ENCODE peak calls at places on chromosomes 16 and 17, in six cellular contexts. X is stimulated activated naive B cell treated with anti-CD40 and anti-IgM and Interleukin-4, amounts not matched to agents 10 μg/mL and 1 μg/mL and 100 μg/mL, for 72 hours; K is NCI-H1105 treated with DMSO at 0.1 percent for 48 hours; J is GM12865; T is foreskin fibroblast; H is activated T-cell treated with anti-CD3 and anti-CD28 coated beads, Interleukin-2, amount 50 U/mL, for 48 hours. C is an unnamed sample.

GRCh38 chr17:77390870-77391269 is 250.1 kb downstream of the SEC14L1 start:
- DNase-seq in X (no peak), K (no peak), J (no peak), T (no peak), H (no peak), C (no peak)

GRCh38 chr17:81888105-81888987 is 3.0 kb downstream of the ALYREF start:
- DNase-seq in X (no peak), K (no peak), J (no peak), T (no peak), H (no peak), C (no peak)

GRCh38 chr17:13485327-13485726 is 116.4 kb downstream of the HS3ST3A1 start:
- DNase-seq in X (no peak), K (no peak), J (no peak), T (no peak), H (no peak), C (no peak)

GRCh38 chr17:35084987-35085386 is 21.5 kb upstream of the RFFL start:
- DNase-seq in X (no peak), K (no peak), J (no peak), T (peak), H (no peak), C (no peak)

GRCh38 chr16:716250-716607 is 1.3 kb downstream of the METRN start:
- DNase-seq in X (no peak), K (no peak), J (no peak), T (peak), H (no peak), C (no peak)

GRCh38 chr16:29789775-29790182 is 772 bp upstream of the KIF22 start:
- DNase-seq in X (no peak), K (no peak), J (peak), T (no peak), H (no peak), C (no peak)

GRCh38 chr16:84955427-84955826 is 55.9 kb downstream of the ZDHHC7 start:
- DNase-seq in X (no peak), K (no peak), J (no peak), T (no peak), H (no peak), C (no peak)

GRCh38 chr16:88466175-88466862 is 13.2 kb downstream of the ZFPM1 start:
- DNase-seq in X (no peak), K (no peak), J (peak), T (no peak), H (no peak), C (no peak)

GRCh38 chr16:80725566-80726162 is 78.7 kb downstream of the CDYL2 start:
- DNase-seq in X (no peak), K (no peak), J (no peak), T (no peak), H (no peak), C (no peak)

GRCh38 chr16:23824909-23825308 is 10.9 kb upstream of the PRKCB start:
- DNase-seq in X (no peak), K (no peak), J (no peak), T (no peak), H (no peak), C (no peak)

GRCh38 chr17:77163001-77163400 is 22.2 kb downstream of the SEC14L1 start:
- DNase-seq in X (no peak), K (no peak), J (no peak), T (no peak), H (no peak), C (no peak)

GRCh38 chr17:17749025-17749772 is 67.9 kb downstream of the RAI1 start:
- DNase-seq in X (peak), K (no peak), J (peak), T (no peak), H (no peak), C (no peak)

GRCh38 chr17:59492091-59492451 is 73.3 kb upstream of the DHX40 start:
- DNase-seq in X (no peak), K (no peak), J (no peak), T (no peak), H (no peak), C (no peak)

GRCh38 chr17:78345172-78345571 is 14.7 kb downstream of the SOCS3 start:
- DNase-seq in X (no peak), K (no peak), J (no peak), T (no peak), H (no peak), C (no peak)

GRCh38 chr17:43326490-43327275 is 72.1 kb upstream of the ARL4D start:
- DNase-seq in X (no peak), K (no peak), J (no peak), T (no peak), H (no peak), C (no peak)

GRCh38 chr17:79861371-79862216 is 22.4 kb upstream of the CBX4 start:
- DNase-seq in X (no peak), K (no peak), J (no peak), T (no peak), H (no peak), C (no peak)

GRCh38 chr16:66580605-66581209 is 1.4 kb downstream of the CMTM2 start:
- DNase-seq in X (no peak), K (no peak), J (no peak), T (peak), H (no peak), C (no peak)

GRCh38 chr17:74750327-74751069 is 2.1 kb downstream of the NHERF1 start:
- DNase-seq in X (no peak), K (no peak), J (no peak), T (no peak), H (peak), C (no peak)

GRCh38 chr17:64385187-64386083 is 5.2 kb downstream of the PECAM1 start:
- DNase-seq in X (peak), K (no peak), J (peak), T (peak), H (peak), C (peak)

GRCh38 chr17:78390241-78391050 is 12.0 kb downstream of the PGS1 start:
- DNase-seq in X (no peak), K (no peak), J (no peak), T (peak), H (no peak), C (no peak)

GRCh38 chr17:60106377-60107059 is 27.8 kb upstream of the HEATR6 start:
- DNase-seq in X (no peak), K (no peak), J (peak), T (peak), H (no peak), C (no peak)